ENCODE peak calls at places on chromosome 4, in seven cellular contexts. One of them, this sample, is unnamed.

GRCh38 chr4:13344216-13344615 is 139.9 kb downstream of the RAB28 start:
- DNase-seq in neural progenitor cell: no peak
- DNase-seq in IMR-90: no peak
- DNase-seq in GM23248: no peak
- DNase-seq in H9: no peak
- DNase-seq in MM.1S: no peak
- DNase-seq in SK-N-SH: no peak
- DNase-seq in this sample: no peak

GRCh38 chr4:114036864-114037263 is 57.4 kb upstream of the ARSJ start:
- DNase-seq in neural progenitor cell: no peak
- DNase-seq in IMR-90: no peak
- DNase-seq in GM23248: no peak
- DNase-seq in H9: no peak
- DNase-seq in MM.1S: no peak
- DNase-seq in SK-N-SH: no peak
- DNase-seq in this sample: no peak

GRCh38 chr4:139300431-139301142 is 718 bp upstream of the NAA15 start:
- DNase-seq in neural progenitor cell: peak; percentile 31
- DNase-seq in IMR-90: peak; percentile 72
- DNase-seq in GM23248: peak; percentile 86
- DNase-seq in H9: no peak
- DNase-seq in MM.1S: no peak
- DNase-seq in SK-N-SH: peak; percentile 38
- DNase-seq in this sample: peak; percentile 54

GRCh38 chr4:5014007-5014682 is 5.1 kb downstream of the CYTL1 start:
- DNase-seq in neural progenitor cell: no peak
- DNase-seq in IMR-90: no peak
- DNase-seq in GM23248: no peak
- DNase-seq in H9: peak; percentile 11
- DNase-seq in MM.1S: no peak
- DNase-seq in SK-N-SH: no peak
- DNase-seq in this sample: no peak

GRCh38 chr4:80365928-80366327 is 30.4 kb downstream of the CFAP299 start:
- DNase-seq in neural progenitor cell: peak; percentile 50
- DNase-seq in IMR-90: peak; percentile 76
- DNase-seq in GM23248: peak; percentile 83
- DNase-seq in H9: peak; percentile 62
- DNase-seq in MM.1S: peak; percentile 63
- DNase-seq in SK-N-SH: peak; percentile 34
- DNase-seq in this sample: peak; percentile 92

GRCh38 chr4:42625366-42625765 is 31.5 kb downstream of the ATP8A1 start:
- DNase-seq in neural progenitor cell: no peak
- DNase-seq in IMR-90: no peak
- DNase-seq in GM23248: no peak
- DNase-seq in H9: no peak
- DNase-seq in MM.1S: no peak
- DNase-seq in SK-N-SH: no peak
- DNase-seq in this sample: no peak

GRCh38 chr4:17218801-17219200 is 293.1 kb downstream of the QDPR start:
- DNase-seq in neural progenitor cell: no peak
- DNase-seq in IMR-90: no peak
- DNase-seq in GM23248: no peak
- DNase-seq in H9: no peak
- DNase-seq in MM.1S: no peak
- DNase-seq in SK-N-SH: peak; percentile 36
- DNase-seq in this sample: no peak

GRCh38 chr4:114921790-114922581 is 191.4 kb downstream of the NDST4 start:
- DNase-seq in neural progenitor cell: peak; percentile 30
- DNase-seq in IMR-90: no peak
- DNase-seq in GM23248: no peak
- DNase-seq in H9: peak; percentile 27
- DNase-seq in MM.1S: no peak
- DNase-seq in SK-N-SH: no peak
- DNase-seq in this sample: no peak

GRCh38 chr4:156999175-156999517 is 27.5 kb upstream of the PDGFC start:
- DNase-seq in neural progenitor cell: no peak
- DNase-seq in IMR-90: peak; percentile 97
- DNase-seq in GM23248: peak; percentile 88
- DNase-seq in H9: peak; percentile 55
- DNase-seq in MM.1S: no peak
- DNase-seq in SK-N-SH: no peak
- DNase-seq in this sample: no peak

GRCh38 chr4:58216461-58216860 is 1106.3 kb upstream of the IGFBP7 start:
- DNase-seq in neural progenitor cell: no peak
- DNase-seq in IMR-90: no peak
- DNase-seq in GM23248: no peak
- DNase-seq in H9: no peak
- DNase-seq in MM.1S: no peak
- DNase-seq in SK-N-SH: no peak
- DNase-seq in this sample: no peak

DNA sequence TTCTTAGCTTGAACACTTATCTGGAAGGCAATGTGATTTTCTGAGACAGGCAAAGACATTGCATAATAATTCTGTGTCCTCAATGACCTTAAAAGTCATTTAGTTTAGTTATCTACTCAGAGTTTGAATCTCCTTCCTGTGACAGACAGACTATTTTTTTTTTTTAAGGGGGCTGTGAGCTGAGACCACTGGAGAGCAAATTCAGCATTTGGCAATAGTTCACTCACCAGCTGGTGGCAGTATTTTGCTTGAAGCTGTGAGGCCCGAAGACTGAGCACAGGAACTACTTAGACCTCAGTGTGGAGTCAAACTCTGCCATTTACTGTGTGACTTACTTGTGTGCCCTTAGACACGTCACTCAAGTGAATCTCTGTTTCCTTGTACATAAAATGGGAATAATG is 22.9 kb upstream of the CPE start:
- DNase-seq in neural progenitor cell: peak; percentile 78
- DNase-seq in IMR-90: peak; percentile 20
- DNase-seq in GM23248: peak; percentile 64
- DNase-seq in H9: peak; percentile 74
- DNase-seq in MM.1S: peak; percentile 43
- DNase-seq in SK-N-SH: peak; percentile 47
- DNase-seq in this sample: peak; percentile 65
- H3K4me2 ChIP-seq in neural progenitor cell: no peak overlapping the region
- H3K4me2 ChIP-seq in IMR-90: no peak overlapping the region
- H3K4me2 ChIP-seq in GM23248: no peak overlapping the region
- H3K4me2 ChIP-seq in H9: no peak overlapping the region
- H3K4me2 ChIP-seq in MM.1S: no peak overlapping the region
- H3K4me2 ChIP-seq in SK-N-SH: no peak overlapping the region
- H3K4me2 ChIP-seq in this sample: no peak overlapping the region

DNA sequence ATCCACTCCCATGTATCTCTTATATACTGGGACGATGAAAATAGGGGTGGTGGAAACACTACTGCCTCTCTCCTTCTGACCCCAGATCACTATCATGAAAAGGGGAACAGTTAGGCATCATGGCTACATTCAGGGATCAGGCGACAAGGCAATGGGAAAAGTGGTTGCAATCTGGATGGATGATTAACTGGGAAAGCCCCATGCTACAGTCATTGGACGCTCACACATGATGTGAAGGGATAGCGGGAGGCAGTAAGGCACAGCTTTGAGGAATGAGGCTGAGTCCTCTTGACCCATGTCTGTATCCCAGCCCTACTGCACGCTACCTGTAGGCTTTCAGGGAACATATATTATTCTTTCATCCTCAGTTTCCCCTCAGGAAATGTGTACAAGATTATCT is 10.2 kb downstream of the GASK1B start:
- DNase-seq in neural progenitor cell: no peak
- DNase-seq in IMR-90: peak; percentile 20
- DNase-seq in GM23248: peak; percentile 24
- DNase-seq in H9: no peak
- DNase-seq in MM.1S: no peak
- DNase-seq in SK-N-SH: no peak
- DNase-seq in this sample: no peak
- H3K27ac ChIP-seq in neural progenitor cell: no peak overlapping the region
- H3K27ac ChIP-seq in IMR-90: no peak overlapping the region
- H3K27ac ChIP-seq in GM23248: no peak overlapping the region
- H3K27ac ChIP-seq in H9: no peak overlapping the region
- H3K27ac ChIP-seq in MM.1S: no peak overlapping the region
- H3K27ac ChIP-seq in SK-N-SH: no peak overlapping the region
- H3K27ac ChIP-seq in this sample: no peak overlapping the region

DNA sequence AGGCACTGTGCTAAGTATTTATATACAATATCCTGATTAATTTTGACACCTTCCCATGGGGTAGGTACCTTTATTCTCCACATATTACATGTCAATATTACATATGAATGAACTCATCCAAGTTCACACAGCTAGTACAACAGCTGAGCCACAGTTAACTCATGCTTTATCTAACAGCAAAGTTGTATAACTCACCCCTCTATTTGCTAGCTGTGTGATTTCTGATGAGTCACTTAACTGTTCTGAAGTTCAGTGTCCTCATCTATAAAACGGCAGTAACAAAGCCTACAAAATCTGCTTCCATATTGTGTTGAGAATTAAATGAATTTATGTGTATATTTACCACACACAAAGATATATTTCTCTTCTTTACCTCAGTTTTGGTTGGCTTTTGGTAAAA is 48.2 kb upstream of the KDR start:
- DNase-seq in neural progenitor cell: no peak
- DNase-seq in IMR-90: peak; percentile 78
- DNase-seq in GM23248: peak; percentile 83
- DNase-seq in H9: no peak
- DNase-seq in MM.1S: no peak
- DNase-seq in SK-N-SH: no peak
- DNase-seq in this sample: no peak
- H2AFZ ChIP-seq in neural progenitor cell: no peak overlapping the region
- H2AFZ ChIP-seq in IMR-90: no peak overlapping the region
- H2AFZ ChIP-seq in GM23248: peak overlapping the region; percentile 4
- H2AFZ ChIP-seq in H9: no peak overlapping the region
- H2AFZ ChIP-seq in MM.1S: no peak overlapping the region
- H2AFZ ChIP-seq in SK-N-SH: no peak overlapping the region
- H2AFZ ChIP-seq in this sample: no peak overlapping the region

GRCh38 chr4:34198966-34199365 is 2045.3 kb downstream of the ARAP2 start:
- DNase-seq in neural progenitor cell: no peak
- DNase-seq in IMR-90: no peak
- DNase-seq in GM23248: no peak
- DNase-seq in H9: no peak
- DNase-seq in MM.1S: no peak
- DNase-seq in SK-N-SH: no peak
- DNase-seq in this sample: no peak

GRCh38 chr4:34194585-34194984 is 2049.7 kb downstream of the ARAP2 start:
- DNase-seq in neural progenitor cell: no peak
- DNase-seq in IMR-90: no peak
- DNase-seq in GM23248: no peak
- DNase-seq in H9: no peak
- DNase-seq in MM.1S: no peak
- DNase-seq in SK-N-SH: no peak
- DNase-seq in this sample: no peak

GRCh38 chr4:34196375-34196774 is 2047.9 kb downstream of the ARAP2 start:
- DNase-seq in neural progenitor cell: no peak
- DNase-seq in IMR-90: no peak
- DNase-seq in GM23248: peak; percentile 36
- DNase-seq in H9: no peak
- DNase-seq in MM.1S: no peak
- DNase-seq in SK-N-SH: no peak
- DNase-seq in this sample: no peak

DNA sequence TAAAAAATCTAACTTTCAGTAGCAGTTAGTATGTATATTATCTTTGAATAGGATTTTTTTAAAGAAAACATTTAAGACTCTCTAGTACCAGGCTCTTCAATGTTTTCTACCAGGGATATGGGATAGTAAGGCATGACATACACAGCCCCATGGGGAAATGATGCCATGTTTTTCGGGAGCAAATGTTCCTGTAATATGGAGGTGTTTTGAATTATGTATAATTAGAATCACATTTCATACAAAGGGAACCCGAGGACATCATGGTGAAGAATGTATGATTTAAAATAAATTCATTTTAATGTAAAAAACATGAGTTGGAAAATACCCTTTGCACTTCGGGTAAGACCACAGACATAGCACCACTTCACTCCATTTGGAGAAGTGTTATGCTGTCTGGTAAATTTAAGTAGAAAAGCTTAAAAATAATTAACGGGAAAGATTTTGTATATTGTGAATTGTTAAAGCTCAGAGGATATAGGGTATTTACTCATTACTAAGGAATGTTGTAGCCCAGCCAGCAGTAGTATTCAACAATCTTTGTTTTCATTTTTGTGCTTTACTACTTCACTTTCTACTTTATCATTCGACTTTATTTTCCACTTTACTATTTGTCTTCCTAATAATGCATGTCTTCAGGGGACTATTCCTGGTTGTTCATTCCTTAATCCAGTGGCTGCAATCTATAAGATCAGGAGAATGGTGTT is 2050.7 kb downstream of the ARAP2 start:
- DNase-seq in neural progenitor cell: no peak
- DNase-seq in IMR-90: peak; percentile 50
- DNase-seq in GM23248: peak; percentile 66
- DNase-seq in H9: no peak
- DNase-seq in MM.1S: no peak
- DNase-seq in SK-N-SH: no peak
- DNase-seq in this sample: no peak
- H3K4me2 ChIP-seq in neural progenitor cell: no peak overlapping the region
- H3K4me2 ChIP-seq in IMR-90: peak overlapping the region; percentile 90
- H3K4me2 ChIP-seq in GM23248: peak overlapping the region; percentile 64
- H3K4me2 ChIP-seq in H9: no peak overlapping the region
- H3K4me2 ChIP-seq in MM.1S: no peak overlapping the region
- H3K4me2 ChIP-seq in SK-N-SH: no peak overlapping the region
- H3K4me2 ChIP-seq in this sample: no peak overlapping the region

This sample was measured in OCI-LY7.